ENCODE peak calls at places on chromosomes 7 and 10, in four cellular contexts. D is neural progenitor cell, A is K562, C is HCT116. Q is an unnamed sample.

GRCh38 chr7:112965506-112965905 is 121.1 kb downstream of the GPR85 start:
- DNase-seq in D (no peak), C (no peak), A (no peak), Q (peak; percentile 3)

GRCh38 chr7:100900978-100901377 is 5.3 kb upstream of the ACHE start:
- DNase-seq in A (no peak), D (no peak), C (no peak), Q (no peak)

GRCh38 chr10:129993621-129994020 is 29.5 kb upstream of the EBF3 start:
- DNase-seq in D (no peak), A (no peak), C (no peak), Q (peak; percentile 40)

GRCh38 chr10:92240289-92241157 is 50.4 kb downstream of the CPEB3 start:
- DNase-seq in A (peak; percentile 20), D (peak; percentile 74), C (no peak), Q (peak; percentile 71)

GRCh38 chr7:23291957-23292560 is 7.1 kb upstream of the MALSU1 start:
- DNase-seq in A (no peak), D (no peak), C (no peak), Q (no peak)

GRCh38 chr10:72883861-72884260 is 9.7 kb upstream of the OIT3 start:
- DNase-seq in D (no peak), C (no peak), A (no peak), Q (no peak)

GRCh38 chr10:101367569-101368453 is 13.8 kb downstream of the BTRC start:
- DNase-seq in A (peak; percentile 30), D (no peak), C (peak; percentile 95), Q (no peak)

GRCh38 chr10:79356104-79356503 is 8.8 kb downstream of the PPIF start:
- DNase-seq in C (no peak), A (no peak), D (no peak), Q (no peak)

GRCh38 chr7:50869108-50869716 is 86.5 kb upstream of the GRB10 start:
- DNase-seq in D (no peak), C (peak; percentile 10), A (no peak), Q (peak; percentile 26)

GRCh38 chr10:88831709-88832108 is 19.9 kb downstream of the ANKRD22 start:
- DNase-seq in D (no peak), A (no peak), C (no peak), Q (no peak)

GRCh38 chr7:80942261-80943041 is 23.6 kb upstream of the SEMA3C start:
- DNase-seq in D (no peak), A (no peak), C (peak; percentile 79), Q (peak; percentile 94)

GRCh38 chr10:124653811-124654651 is 90.1 kb downstream of the FAM53B start:
- DNase-seq in C (no peak), A (no peak), D (no peak), Q (no peak)

GRCh38 chr7:56048245-56048644 is 3.0 kb downstream of the PSPH start:
- DNase-seq in A (no peak), D (no peak), C (no peak), Q (no peak)

GRCh38 chr7:27248911-27249723 is 6.5 kb downstream of the EVX1 start:
- DNase-seq in D (peak; percentile 55), A (no peak), C (no peak), Q (no peak)

GRCh38 chr10:2800178-2800577 is 267.2 kb upstream of the PFKP start:
- DNase-seq in A (no peak), D (no peak), C (no peak), Q (no peak)

GRCh38 chr7:91351374-91351773 is 87.1 kb downstream of the FZD1 start:
- DNase-seq in C (no peak), A (no peak), D (no peak), Q (no peak)

GRCh38 chr10:64658528-64658927 is 1137.3 kb downstream of the REEP3 start:
- DNase-seq in D (no peak), C (no peak), A (no peak), Q (no peak)

GRCh38 chr10:101612086-101612485 is 24.0 kb downstream of the DPCD start:
- DNase-seq in A (no peak), D (no peak), C (no peak), Q (no peak)

GRCh38 chr10:60236869-60237524 is 152.7 kb downstream of the ANK3 start:
- DNase-seq in A (no peak), C (no peak), D (no peak), Q (peak; percentile 36)

GRCh38 chr7:103116511-103116910 is 32.4 kb downstream of the NAPEPLD start:
- DNase-seq in C (no peak), D (no peak), A (no peak), Q (no peak)

GRCh38 chr10:18157909-18158308 is 17.7 kb downstream of the CACNB2 start:
- DNase-seq in D (no peak), A (no peak), C (no peak), Q (no peak)

GRCh38 chr10:18162021-18162631 is 21.9 kb downstream of the CACNB2 start:
- DNase-seq in D (no peak), A (no peak), C (no peak), Q (no peak)

GRCh38 chr10:18158698-18159342 is 18.6 kb downstream of the CACNB2 start:
- DNase-seq in C (no peak), A (no peak), D (no peak), Q (no peak)

GRCh38 chr10:18164093-18164492 is 23.9 kb downstream of the CACNB2 start:
- DNase-seq in C (no peak), D (no peak), A (no peak), Q (no peak)

GRCh38 chr10:18159596-18159995 is 19.4 kb downstream of the CACNB2 start:
- DNase-seq in C (no peak), D (no peak), A (no peak), Q (no peak)
- H3K9ac ChIP-seq in C (no peak overlapping the region), D (no peak overlapping the region), A (no peak overlapping the region), Q (no peak overlapping the region)

GRCh38 chr7:148380581-148381419 is 209.8 kb upstream of the C7orf33 start:
- DNase-seq in A (no peak), D (no peak), C (no peak), Q (no peak)

GRCh38 chr7:148383651-148384050 is 206.9 kb upstream of the C7orf33 start:
- DNase-seq in D (no peak), C (no peak), A (no peak), Q (no peak)

GRCh38 chr7:148374698-148375259 is 215.8 kb upstream of the C7orf33 start:
- DNase-seq in C (no peak), D (no peak), A (no peak), Q (no peak)

GRCh38 chr7:148382585-148382984 is 208.0 kb upstream of the C7orf33 start:
- DNase-seq in D (no peak), A (no peak), C (no peak), Q (no peak)

DNA sequence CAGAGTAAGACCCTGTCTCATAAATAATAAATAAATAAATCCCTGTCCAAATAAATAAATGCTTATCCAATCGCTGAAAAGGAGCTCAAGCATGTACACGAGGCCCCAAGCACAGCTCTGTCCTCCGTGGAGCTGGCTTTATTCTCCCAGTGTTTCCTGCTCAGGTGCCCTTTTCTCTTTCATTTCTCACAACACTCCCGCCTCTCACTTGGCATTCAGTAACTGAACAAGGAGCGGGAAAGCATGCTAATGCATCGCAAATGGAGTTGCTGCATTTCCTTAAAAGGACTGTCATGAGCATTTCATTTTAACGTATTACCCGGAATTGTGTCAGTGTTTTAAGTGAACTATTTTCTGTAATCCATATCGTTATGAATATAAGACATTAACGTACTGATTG is 210.9 kb upstream of the C7orf33 start:
- DNase-seq in D (no peak), C (no peak), A (no peak), Q (no peak)
- H3K9ac ChIP-seq in D (no peak overlapping the region), C (no peak overlapping the region), A (no peak overlapping the region), Q (no peak overlapping the region)

DNA sequence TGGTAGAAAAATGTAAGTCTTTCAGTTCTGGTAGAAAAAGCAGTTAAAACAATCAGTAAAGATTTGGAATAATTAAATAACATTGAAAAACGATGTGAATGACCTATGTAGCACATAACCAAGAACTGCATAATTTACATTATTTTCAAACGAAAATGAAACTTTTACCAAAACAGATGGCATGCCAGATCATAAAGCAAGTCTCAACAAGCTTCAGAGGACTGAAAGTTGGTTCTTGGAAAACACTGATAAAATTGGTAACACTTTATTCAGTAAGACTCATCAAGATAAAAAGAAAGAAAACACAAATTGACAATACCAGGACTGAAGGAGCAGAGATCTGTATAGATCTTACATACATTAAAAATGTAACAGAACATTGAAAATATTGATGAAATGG is 92.8 kb downstream of the VIPR2 start:
- DNase-seq in C (no peak), D (no peak), A (no peak), Q (no peak)
- H3K9ac ChIP-seq in C (no peak overlapping the region), D (no peak overlapping the region), A (no peak overlapping the region), Q (no peak overlapping the region)

DNA sequence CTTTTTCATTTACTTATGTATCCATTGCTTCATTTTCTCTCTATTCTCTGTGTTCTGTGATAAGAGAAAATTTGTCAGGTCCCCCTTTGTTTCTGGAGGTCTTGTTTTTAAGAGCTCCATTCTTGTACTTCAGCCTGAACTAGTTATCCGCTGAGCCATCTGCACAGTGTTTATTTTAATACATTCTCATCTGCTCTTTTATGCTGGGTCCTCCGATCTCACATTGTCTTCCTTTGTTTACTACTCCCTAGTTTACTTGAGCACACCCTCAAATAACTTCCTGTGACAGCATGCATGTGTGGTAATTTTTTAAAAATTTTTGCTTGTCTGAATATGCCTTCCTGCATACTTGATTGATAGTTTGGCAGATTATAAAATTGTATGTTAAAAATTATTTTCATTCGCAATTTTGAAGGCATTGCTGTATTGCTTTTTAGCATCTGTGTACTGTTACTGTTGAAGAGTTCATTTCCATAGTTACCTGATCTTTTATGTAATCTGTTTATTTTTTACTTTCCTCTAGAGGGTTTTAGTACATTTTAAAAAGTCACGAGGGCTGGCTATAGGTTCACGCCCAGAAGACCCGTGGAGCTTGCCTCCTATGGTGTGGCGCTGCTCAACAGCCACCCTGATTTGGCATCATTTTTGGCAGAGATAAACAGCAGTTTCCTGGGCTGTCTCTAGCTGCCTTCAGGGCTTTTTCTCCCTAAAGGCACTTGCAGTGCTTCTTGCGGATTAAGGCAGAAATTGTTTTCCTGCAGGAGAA is 31.9 kb downstream of the RSBN1L start:
- DNase-seq in C (no peak), D (peak; percentile 43), A (peak; percentile 28), Q (peak; percentile 29)
- H3K9ac ChIP-seq in C (no peak overlapping the region), D (no peak overlapping the region), A (peak overlapping the region; percentile 50), Q (no peak overlapping the region)

DNA sequence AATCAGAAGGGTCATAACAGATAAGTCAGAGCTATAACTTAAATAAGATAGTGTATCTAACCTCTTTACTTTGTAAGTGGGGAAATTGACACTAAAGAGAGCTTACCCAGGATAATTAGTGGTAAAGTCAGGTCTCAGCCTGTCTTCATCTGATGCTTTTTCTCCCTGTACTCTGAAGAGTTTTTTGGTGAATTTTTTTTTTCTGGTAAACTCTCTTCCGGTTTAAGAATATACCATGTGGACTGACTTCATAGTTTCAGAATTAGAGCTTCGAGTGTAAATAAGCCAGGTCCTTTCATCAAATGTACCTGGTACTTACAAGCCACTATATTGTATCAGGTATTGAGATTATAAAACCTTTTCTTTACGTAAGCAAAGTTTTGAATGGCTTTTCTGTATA is 6.8 kb downstream of the MINPP1 start:
- DNase-seq in A (no peak), D (no peak), C (no peak), Q (no peak)
- H3K9ac ChIP-seq in A (no peak overlapping the region), D (no peak overlapping the region), C (no peak overlapping the region), Q (no peak overlapping the region)

GRCh38 chr7:512541-513311 is 6.9 kb downstream of the PDGFA start:
- DNase-seq in D (no peak), C (no peak), A (no peak), Q (no peak)

GRCh38 chr7:515628-516027 is 4.0 kb downstream of the PDGFA start:
- DNase-seq in A (no peak), D (peak; percentile 54), C (no peak), Q (no peak)

GRCh38 chr7:514651-515598 is 4.7 kb downstream of the PDGFA start:
- DNase-seq in A (peak; percentile 39), C (no peak), D (peak; percentile 77), Q (no peak)

GRCh38 chr7:513521-514166 is 6.0 kb downstream of the PDGFA start:
- DNase-seq in C (no peak), A (no peak), D (no peak), Q (no peak)

GRCh38 chr7:514242-514641 is 5.4 kb downstream of the PDGFA start:
- DNase-seq in D (no peak), A (no peak), C (no peak), Q (no peak)
- H3K9ac ChIP-seq in D (no peak overlapping the region), A (no peak overlapping the region), C (no peak overlapping the region), Q (no peak overlapping the region)

Q was measured in trophoblast cell.